ENCODE peak calls at places on chromosome X, in nine cellular contexts. A is breast epithelium; C is heart left ventricle; S is K562; W is CD8-positive, alpha-beta T cell; H is heart right ventricle; Z is AG04450; R is ascending aorta; O is stomach. E is an unnamed sample.

GRCh38 chrX:68431836-68432235 is 1.5 kb downstream of the OPHN1 start:
- DNase-seq in R (no peak), C (no peak), Z (no peak), S (no peak), O (no peak), W (no peak), H (no peak), A (no peak), E (no peak)

GRCh38 chrX:108022491-108023089 is 22.3 kb upstream of the VSIG1 start:
- DNase-seq in S (no peak), A (no peak), R (no peak), C (no peak), O (no peak), Z (no peak), W (no peak), H (no peak), E (no peak)

GRCh38 chrX:71291381-71291780 is 7.9 kb downstream of the NONO start:
- DNase-seq in Z (no peak), R (no peak), C (no peak), W (no peak), O (no peak), H (no peak), S (no peak), A (no peak), E (no peak)

GRCh38 chrX:73068467-73069364 is 10.6 kb downstream of the PABPC1L2A start:
- DNase-seq in Z (no peak), A (no peak), R (no peak), C (no peak), S (no peak), H (no peak), W (no peak), O (no peak), E (no peak)

GRCh38 chrX:72705814-72706213 is 8.3 kb downstream of the PHKA1 start:
- DNase-seq in O (no peak), R (no peak), H (no peak), A (no peak), Z (no peak), S (no peak), W (no peak), C (no peak), E (no peak)

GRCh38 chrX:30220646-30221045 is 5.3 kb downstream of the MAGEB2 start:
- DNase-seq in H (no peak), R (no peak), W (no peak), C (no peak), Z (no peak), S (peak), O (no peak), A (no peak), E (no peak)

GRCh38 chrX:86604620-86605019 is 456.4 kb downstream of the DACH2 start:
- DNase-seq in S (no peak), C (no peak), O (no peak), H (no peak), W (no peak), A (no peak), Z (no peak), R (no peak), E (no peak)

GRCh38 chrX:150907474-150907873 is 9.0 kb upstream of the CD99L2 start:
- DNase-seq in S (no peak), A (no peak), Z (no peak), W (no peak), C (peak), H (peak), O (no peak), R (no peak), E (no peak)

GRCh38 chrX:47209508-47210238 is 8.8 kb upstream of the CDK16 start:
- DNase-seq in C (peak), Z (no peak), A (no peak), S (no peak), O (no peak), R (no peak), W (no peak), H (no peak), E (no peak)

GRCh38 chrX:45472968-45473367 is 272.3 kb upstream of the DIPK2B start:
- DNase-seq in S (no peak), A (no peak), H (no peak), W (no peak), R (no peak), Z (peak), O (no peak), C (no peak), E (no peak)

GRCh38 chrX:50704360-50704759 is 109.6 kb downstream of the SHROOM4 start:
- DNase-seq in S (no peak), C (no peak), A (no peak), W (no peak), Z (no peak), R (no peak), H (no peak), O (no peak), E (no peak)

GRCh38 chrX:40468033-40468979 is 112.5 kb upstream of the ATP6AP2 start:
- DNase-seq in R (no peak), W (peak), C (peak), O (peak), H (peak), Z (no peak), S (peak), A (no peak), E (peak)

GRCh38 chrX:80879143-80879542 is 69.5 kb upstream of the BRWD3 start:
- DNase-seq in W (no peak), C (no peak), O (peak), H (no peak), R (no peak), Z (no peak), S (no peak), A (no peak), E (no peak)

GRCh38 chrX:71103110-71103983 is 3.2 kb downstream of the CXorf65 start:
- DNase-seq in O (peak), Z (no peak), A (no peak), W (no peak), H (peak), C (no peak), R (no peak), S (peak), E (peak)

GRCh38 chrX:10769165-10769564 is 148.8 kb upstream of the MID1 start:
- DNase-seq in Z (no peak), S (peak), W (no peak), A (no peak), R (no peak), H (no peak), C (no peak), O (no peak), E (no peak)

GRCh38 chrX:123833387-123833786 is 26.5 kb upstream of the XIAP start:
- DNase-seq in H (no peak), W (peak), S (peak), Z (peak), O (peak), R (peak), A (no peak), C (no peak), E (peak)

GRCh38 chrX:101658661-101659477 is 781 bp downstream of the ARMCX2 start:
- DNase-seq in R (peak), O (peak), Z (no peak), H (peak), W (peak), A (peak), S (peak), C (peak), E (peak)

GRCh38 chrX:47145408-47146120 is 543 bp downstream of the RBM10 start:
- DNase-seq in H (no peak), A (no peak), W (no peak), O (no peak), R (no peak), C (no peak), Z (no peak), S (peak), E (peak)

GRCh38 chrX:19902110-19902509 is 14.7 kb upstream of the SH3KBP1 start:
- DNase-seq in O (no peak), C (peak), A (no peak), Z (no peak), H (peak), R (no peak), W (no peak), S (no peak), E (no peak)

GRCh38 chrX:38358274-38358673 is 5.9 kb downstream of the OTC start:
- DNase-seq in S (no peak), A (no peak), O (no peak), Z (no peak), R (no peak), W (no peak), C (no peak), H (no peak), E (no peak)

GRCh38 chrX:115047715-115048114 is 30.3 kb upstream of the IL13RA2 start:
- DNase-seq in S (no peak), A (no peak), H (no peak), O (no peak), C (no peak), R (no peak), Z (no peak), W (no peak), E (no peak)

GRCh38 chrX:45508459-45508858 is 307.8 kb upstream of the DIPK2B start:
- DNase-seq in Z (no peak), W (no peak), S (no peak), O (no peak), H (no peak), R (no peak), C (no peak), A (no peak), E (no peak)

GRCh38 chrX:135389717-135390116 is 32.0 kb upstream of the SMIM10L2A start:
- DNase-seq in O (no peak), H (no peak), A (no peak), W (no peak), C (no peak), R (no peak), S (no peak), Z (no peak), E (no peak)

GRCh38 chrX:48883729-48884128 is 13.8 kb downstream of the TIMM17B start:
- DNase-seq in S (no peak), O (no peak), R (peak), C (no peak), W (no peak), Z (no peak), H (no peak), A (no peak), E (no peak)
- TF ChIP-seq CTCF in S (no peak), O (no peak), R (no peak), C (no peak), W (no peak), Z (no peak), H (no peak), A (no peak), E (no peak)

DNA sequence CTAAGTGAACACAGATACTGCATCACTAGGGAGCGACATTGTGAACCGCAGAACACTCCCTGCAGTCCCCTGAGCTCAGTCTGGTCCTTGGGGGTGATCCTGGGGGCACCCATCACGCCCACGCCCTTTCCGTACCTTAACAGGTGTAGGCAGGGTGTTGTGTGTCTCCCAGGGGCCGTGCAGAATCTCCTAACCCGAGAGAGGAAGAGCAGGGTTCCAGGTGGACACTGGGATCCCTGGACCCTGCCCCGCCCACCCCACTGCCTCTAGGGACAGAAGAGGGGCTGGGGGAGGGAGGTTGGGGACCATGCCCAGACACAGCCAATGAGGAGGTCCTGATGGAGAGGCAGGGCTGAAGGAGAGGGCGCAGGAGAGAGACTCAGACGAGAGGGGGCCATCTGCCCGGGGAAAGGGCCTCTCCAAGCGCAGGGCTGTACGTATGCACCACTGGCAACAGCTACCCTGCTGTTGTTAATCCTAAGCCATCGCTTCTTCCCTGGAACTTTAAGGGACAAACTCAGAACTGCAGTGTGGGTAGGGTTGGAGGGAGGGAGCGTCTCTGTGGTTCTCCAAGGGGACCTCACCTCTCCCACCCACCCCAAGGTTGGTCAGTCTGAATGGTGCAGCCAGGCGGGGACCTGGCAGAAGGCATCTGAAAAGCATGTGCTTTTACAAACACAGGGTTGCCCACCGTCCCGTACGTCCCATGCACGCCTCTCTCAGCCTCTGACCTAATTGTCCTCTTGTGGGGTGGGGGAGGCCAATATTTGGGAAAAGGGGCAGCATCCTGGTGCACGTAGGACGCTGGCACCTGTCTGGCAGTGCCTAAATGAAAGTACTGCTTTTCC is 2.4 kb downstream of the P2RY8 start:
- DNase-seq in R (peak), O (no peak), W (peak), C (no peak), S (no peak), Z (no peak), A (no peak), H (no peak), E (no peak)
- H3K27ac ChIP-seq in R (no peak), O (peak), W (peak), C (no peak), S (no peak), Z (no peak), A (no peak), H (peak), E (no peak)

GRCh38 chrX:28472926-28473325 is 114.3 kb upstream of the IL1RAPL1 start:
- DNase-seq in W (no peak), S (no peak), Z (no peak), C (no peak), R (no peak), H (no peak), O (no peak), A (no peak), E (no peak)
- TF ChIP-seq CTCF in W (no peak), S (no peak), Z (no peak), C (no peak), R (no peak), H (no peak), O (no peak), A (no peak), E (no peak)

GRCh38 chrX:153477901-153478300 is 7.5 kb upstream of the HAUS7 start:
- DNase-seq in R (no peak), C (peak), A (no peak), Z (no peak), S (no peak), O (no peak), H (no peak), W (no peak), E (no peak)
- H3K27ac ChIP-seq in R (peak), C (no peak), A (peak), Z (no peak), S (no peak), O (no peak), H (peak), W (no peak), E (no peak)

GRCh38 chrX:138897621-138898492 is 186.3 kb upstream of the FGF13 start:
- DNase-seq in C (no peak), H (no peak), S (no peak), W (no peak), A (no peak), R (no peak), O (no peak), Z (no peak), E (no peak)
- TF ChIP-seq CTCF in C (no peak), H (no peak), S (no peak), W (no peak), A (no peak), R (no peak), O (no peak), Z (no peak), E (no peak)

GRCh38 chrX:106479920-106480319 is 131.9 kb upstream of the RADX start:
- DNase-seq in W (no peak), C (no peak), O (no peak), R (no peak), H (no peak), S (no peak), A (no peak), Z (no peak), E (no peak)
- H3K27ac ChIP-seq in W (no peak), C (no peak), O (no peak), R (no peak), H (no peak), S (no peak), A (no peak), Z (no peak), E (no peak)

E was measured in sigmoid colon.